ENCODE peak calls at places on chromosomes 2 and 18, in eight cellular contexts. One of them, this sample, is unnamed.

GRCh38 chr2:113258748-113259147 is 20.0 kb downstream of the PAX8 start:
- DNase-seq in glutamatergic neuron: no peak
- DNase-seq in cardiac fibroblast: no peak
- DNase-seq in upper lobe of left lung: peak
- DNase-seq in HFFc6: no peak
- DNase-seq in spleen: no peak
- DNase-seq in endothelial cell: no peak
- DNase-seq in fibroblast of lung: no peak
- DNase-seq in this sample: no peak

GRCh38 chr18:44579745-44580144 is 100.9 kb upstream of the SETBP1 start:
- DNase-seq in glutamatergic neuron: no peak
- DNase-seq in cardiac fibroblast: no peak
- DNase-seq in upper lobe of left lung: no peak
- DNase-seq in HFFc6: no peak
- DNase-seq in spleen: no peak
- DNase-seq in endothelial cell: no peak
- DNase-seq in fibroblast of lung: peak
- DNase-seq in this sample: no peak

GRCh38 chr2:71939588-71940535 is 207.8 kb downstream of the CYP26B1 start:
- DNase-seq in glutamatergic neuron: no peak
- DNase-seq in cardiac fibroblast: no peak
- DNase-seq in upper lobe of left lung: no peak
- DNase-seq in HFFc6: no peak
- DNase-seq in spleen: peak
- DNase-seq in endothelial cell: no peak
- DNase-seq in fibroblast of lung: no peak
- DNase-seq in this sample: peak

GRCh38 chr2:46249654-46250053 is 47.6 kb upstream of the EPAS1 start:
- DNase-seq in glutamatergic neuron: no peak
- DNase-seq in cardiac fibroblast: no peak
- DNase-seq in upper lobe of left lung: no peak
- DNase-seq in HFFc6: no peak
- DNase-seq in spleen: no peak
- DNase-seq in endothelial cell: no peak
- DNase-seq in fibroblast of lung: no peak
- DNase-seq in this sample: no peak

GRCh38 chr2:237743561-237744269 is 54.9 kb upstream of the RBM44 start:
- DNase-seq in glutamatergic neuron: no peak
- DNase-seq in cardiac fibroblast: peak
- DNase-seq in upper lobe of left lung: no peak
- DNase-seq in HFFc6: peak
- DNase-seq in spleen: no peak
- DNase-seq in endothelial cell: no peak
- DNase-seq in fibroblast of lung: peak
- DNase-seq in this sample: no peak

GRCh38 chr2:220163486-220163885 is 536.1 kb downstream of the SLC4A3 start:
- DNase-seq in glutamatergic neuron: no peak
- DNase-seq in cardiac fibroblast: no peak
- DNase-seq in upper lobe of left lung: no peak
- DNase-seq in HFFc6: peak
- DNase-seq in spleen: no peak
- DNase-seq in endothelial cell: no peak
- DNase-seq in fibroblast of lung: peak
- DNase-seq in this sample: no peak

GRCh38 chr2:146321175-146321574 is 1523.7 kb upstream of the ACVR2A start:
- DNase-seq in glutamatergic neuron: no peak
- DNase-seq in cardiac fibroblast: peak
- DNase-seq in upper lobe of left lung: no peak
- DNase-seq in HFFc6: no peak
- DNase-seq in spleen: no peak
- DNase-seq in endothelial cell: no peak
- DNase-seq in fibroblast of lung: peak
- DNase-seq in this sample: no peak

GRCh38 chr2:201450910-201451329 is 338 bp downstream of the TRAK2 start:
- DNase-seq in glutamatergic neuron: no peak
- DNase-seq in cardiac fibroblast: no peak
- DNase-seq in upper lobe of left lung: no peak
- DNase-seq in HFFc6: no peak
- DNase-seq in spleen: no peak
- DNase-seq in endothelial cell: no peak
- DNase-seq in fibroblast of lung: no peak
- DNase-seq in this sample: no peak

GRCh38 chr18:70423988-70424387 is 135.1 kb downstream of the SOCS6 start:
- DNase-seq in glutamatergic neuron: no peak
- DNase-seq in cardiac fibroblast: no peak
- DNase-seq in upper lobe of left lung: no peak
- DNase-seq in HFFc6: no peak
- DNase-seq in spleen: no peak
- DNase-seq in endothelial cell: no peak
- DNase-seq in fibroblast of lung: peak
- DNase-seq in this sample: no peak

GRCh38 chr18:45562567-45563479 is 52.5 kb upstream of the SLC14A2 start:
- DNase-seq in glutamatergic neuron: no peak
- DNase-seq in cardiac fibroblast: no peak
- DNase-seq in upper lobe of left lung: no peak
- DNase-seq in HFFc6: no peak
- DNase-seq in spleen: no peak
- DNase-seq in endothelial cell: no peak
- DNase-seq in fibroblast of lung: no peak
- DNase-seq in this sample: no peak

GRCh38 chr2:190986221-190986953 is 27.6 kb downstream of the STAT1 start:
- DNase-seq in glutamatergic neuron: no peak
- DNase-seq in cardiac fibroblast: no peak
- DNase-seq in upper lobe of left lung: no peak
- DNase-seq in HFFc6: no peak
- DNase-seq in spleen: no peak
- DNase-seq in endothelial cell: no peak
- DNase-seq in fibroblast of lung: no peak
- DNase-seq in this sample: no peak

GRCh38 chr2:95357717-95358280 is 44.7 kb upstream of the FAHD2A start:
- DNase-seq in glutamatergic neuron: no peak
- DNase-seq in cardiac fibroblast: no peak
- DNase-seq in upper lobe of left lung: peak
- DNase-seq in HFFc6: no peak
- DNase-seq in spleen: no peak
- DNase-seq in endothelial cell: no peak
- DNase-seq in fibroblast of lung: no peak
- DNase-seq in this sample: no peak

GRCh38 chr2:196335238-196335637 is 163.9 kb upstream of the STK17B start:
- DNase-seq in glutamatergic neuron: no peak
- DNase-seq in cardiac fibroblast: peak
- DNase-seq in upper lobe of left lung: no peak
- DNase-seq in HFFc6: peak
- DNase-seq in spleen: no peak
- DNase-seq in endothelial cell: no peak
- DNase-seq in fibroblast of lung: peak
- DNase-seq in this sample: no peak

GRCh38 chr18:32333781-32334180 is 136.9 kb downstream of the GAREM1 start:
- DNase-seq in glutamatergic neuron: peak
- DNase-seq in cardiac fibroblast: peak
- DNase-seq in upper lobe of left lung: no peak
- DNase-seq in HFFc6: no peak
- DNase-seq in spleen: no peak
- DNase-seq in endothelial cell: no peak
- DNase-seq in fibroblast of lung: no peak
- DNase-seq in this sample: no peak

GRCh38 chr2:111231532-111232252 is 111.0 kb downstream of the BCL2L11 start:
- DNase-seq in glutamatergic neuron: no peak
- DNase-seq in cardiac fibroblast: no peak
- DNase-seq in upper lobe of left lung: no peak
- DNase-seq in HFFc6: no peak
- DNase-seq in spleen: no peak
- DNase-seq in endothelial cell: no peak
- DNase-seq in fibroblast of lung: no peak
- DNase-seq in this sample: no peak

GRCh38 chr2:209413615-209414014 is 10.2 kb upstream of the MAP2 start:
- DNase-seq in glutamatergic neuron: no peak
- DNase-seq in cardiac fibroblast: no peak
- DNase-seq in upper lobe of left lung: no peak
- DNase-seq in HFFc6: no peak
- DNase-seq in spleen: no peak
- DNase-seq in endothelial cell: no peak
- DNase-seq in fibroblast of lung: no peak
- DNase-seq in this sample: no peak

GRCh38 chr2:235860111-235860510 is 308.1 kb downstream of the GBX2 start:
- DNase-seq in glutamatergic neuron: no peak
- DNase-seq in cardiac fibroblast: peak
- DNase-seq in upper lobe of left lung: no peak
- DNase-seq in HFFc6: no peak
- DNase-seq in spleen: no peak
- DNase-seq in endothelial cell: no peak
- DNase-seq in fibroblast of lung: no peak
- DNase-seq in this sample: no peak

GRCh38 chr2:83744830-83745229 is 714.2 kb downstream of the SUCLG1 start:
- DNase-seq in glutamatergic neuron: no peak
- DNase-seq in cardiac fibroblast: no peak
- DNase-seq in upper lobe of left lung: no peak
- DNase-seq in HFFc6: no peak
- DNase-seq in spleen: no peak
- DNase-seq in endothelial cell: no peak
- DNase-seq in fibroblast of lung: no peak
- DNase-seq in this sample: no peak

GRCh38 chr2:83747141-83747540 is 711.9 kb downstream of the SUCLG1 start:
- DNase-seq in glutamatergic neuron: no peak
- DNase-seq in cardiac fibroblast: no peak
- DNase-seq in upper lobe of left lung: no peak
- DNase-seq in HFFc6: no peak
- DNase-seq in spleen: no peak
- DNase-seq in endothelial cell: no peak
- DNase-seq in fibroblast of lung: no peak
- DNase-seq in this sample: no peak

GRCh38 chr2:83742117-83742782 is 716.8 kb downstream of the SUCLG1 start:
- DNase-seq in glutamatergic neuron: no peak
- DNase-seq in cardiac fibroblast: peak
- DNase-seq in upper lobe of left lung: no peak
- DNase-seq in HFFc6: no peak
- DNase-seq in spleen: no peak
- DNase-seq in endothelial cell: no peak
- DNase-seq in fibroblast of lung: peak
- DNase-seq in this sample: no peak
- TF ChIP-seq CTCF in glutamatergic neuron: no peak
- TF ChIP-seq CTCF in cardiac fibroblast: peak
- TF ChIP-seq CTCF in upper lobe of left lung: no peak
- TF ChIP-seq CTCF in HFFc6: no peak
- TF ChIP-seq CTCF in spleen: no peak
- TF ChIP-seq CTCF in endothelial cell: no peak
- TF ChIP-seq CTCF in fibroblast of lung: no peak
- TF ChIP-seq CTCF in this sample: no peak

DNA sequence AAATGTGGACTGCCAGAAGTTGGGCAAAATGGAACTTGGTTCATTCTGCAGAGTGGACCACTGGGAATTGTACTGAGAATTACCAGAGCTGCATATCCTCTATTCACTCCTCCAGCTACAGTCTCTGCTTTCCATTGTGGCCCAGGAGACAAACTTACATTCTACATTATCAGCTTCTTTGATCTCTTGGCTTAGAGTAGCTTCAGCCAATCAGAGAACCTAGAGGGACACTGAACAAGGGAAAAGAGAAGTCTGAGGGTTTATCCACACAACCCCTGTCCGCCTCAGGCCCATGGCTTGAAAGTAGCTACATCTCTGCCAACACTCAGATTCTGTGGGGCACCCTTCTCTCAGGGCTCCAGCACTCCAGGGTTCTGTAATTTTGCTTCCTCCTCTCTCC is 251.1 kb downstream of the TRIB2 start:
- DNase-seq in glutamatergic neuron: no peak
- DNase-seq in cardiac fibroblast: no peak
- DNase-seq in upper lobe of left lung: no peak
- DNase-seq in HFFc6: no peak
- DNase-seq in spleen: no peak
- DNase-seq in endothelial cell: no peak
- DNase-seq in fibroblast of lung: no peak
- DNase-seq in this sample: no peak
- TF ChIP-seq CTCF in glutamatergic neuron: no peak
- TF ChIP-seq CTCF in cardiac fibroblast: no peak
- TF ChIP-seq CTCF in upper lobe of left lung: no peak
- TF ChIP-seq CTCF in HFFc6: no peak
- TF ChIP-seq CTCF in spleen: no peak
- TF ChIP-seq CTCF in endothelial cell: no peak
- TF ChIP-seq CTCF in fibroblast of lung: no peak
- TF ChIP-seq CTCF in this sample: no peak

DNA sequence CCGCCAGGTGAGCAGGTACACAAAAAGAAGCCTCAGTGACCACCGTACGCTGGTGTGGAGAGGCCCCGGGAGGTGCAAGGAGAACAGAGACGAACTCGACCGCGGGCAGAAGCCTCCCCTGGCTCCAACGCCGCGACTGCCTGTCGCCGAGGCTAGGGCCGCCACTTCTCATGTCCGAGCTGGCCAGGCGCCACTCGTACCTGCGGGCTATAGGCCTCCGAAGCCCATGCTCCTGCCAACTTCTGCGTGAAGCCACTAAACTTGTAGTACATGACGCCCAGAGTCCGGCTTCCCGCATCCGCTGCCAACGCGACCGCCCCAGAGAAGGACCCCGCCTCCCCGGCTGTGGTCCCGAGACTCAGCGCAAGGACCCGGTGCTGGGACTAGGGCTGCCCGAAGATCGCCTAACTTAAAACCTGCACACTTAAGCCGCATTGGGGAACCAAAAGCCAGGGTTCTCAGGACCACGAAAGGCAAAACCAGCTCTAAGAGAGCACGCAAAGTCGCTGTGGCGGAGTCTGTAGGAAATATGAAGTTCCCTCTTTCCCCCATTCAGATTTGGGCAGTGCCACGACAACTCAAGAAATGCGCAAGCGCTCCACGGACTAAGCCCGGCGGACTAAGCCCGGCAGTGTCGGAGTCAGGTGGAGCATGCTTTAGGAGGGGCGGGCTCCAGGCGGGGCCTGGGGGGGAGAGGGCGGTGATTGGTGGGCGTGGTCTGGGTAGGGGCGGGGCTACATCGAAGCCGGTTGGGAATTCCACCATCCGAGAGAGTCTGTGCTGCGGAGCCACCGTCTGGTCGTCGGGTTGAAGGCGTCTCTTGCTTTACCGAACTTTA is at the start of gene COX7A2L:
- DNase-seq in glutamatergic neuron: peak
- DNase-seq in cardiac fibroblast: peak
- DNase-seq in upper lobe of left lung: peak
- DNase-seq in HFFc6: peak
- DNase-seq in spleen: peak
- DNase-seq in endothelial cell: peak
- DNase-seq in fibroblast of lung: peak
- DNase-seq in this sample: peak
- TF ChIP-seq CTCF in glutamatergic neuron: no peak
- TF ChIP-seq CTCF in cardiac fibroblast: peak
- TF ChIP-seq CTCF in upper lobe of left lung: peak
- TF ChIP-seq CTCF in HFFc6: peak
- TF ChIP-seq CTCF in spleen: peak
- TF ChIP-seq CTCF in endothelial cell: no peak
- TF ChIP-seq CTCF in fibroblast of lung: peak
- TF ChIP-seq CTCF in this sample: peak

GRCh38 chr2:88919087-88919738 is 227.7 kb downstream of the RPIA start:
- DNase-seq in glutamatergic neuron: no peak
- DNase-seq in cardiac fibroblast: peak
- DNase-seq in upper lobe of left lung: no peak
- DNase-seq in HFFc6: peak
- DNase-seq in spleen: no peak
- DNase-seq in endothelial cell: no peak
- DNase-seq in fibroblast of lung: no peak
- DNase-seq in this sample: no peak
- TF ChIP-seq CTCF in glutamatergic neuron: peak
- TF ChIP-seq CTCF in cardiac fibroblast: peak
- TF ChIP-seq CTCF in upper lobe of left lung: peak
- TF ChIP-seq CTCF in HFFc6: peak
- TF ChIP-seq CTCF in spleen: peak
- TF ChIP-seq CTCF in endothelial cell: peak
- TF ChIP-seq CTCF in fibroblast of lung: peak
- TF ChIP-seq CTCF in this sample: peak